ENCODE peak calls at places on chromosomes 2 and 18, in four cellular contexts. J is GM12878, R is H1, U is HepG2. F is an unnamed sample.
A peak's percentile ranks its signal among the peaks of the same experiment; 100 is the strongest.

GRCh38 chr2:24105816-24106215 is 17.3 kb downstream of the PFN4 start:
- DNase-seq in J (no peak), R (no peak), U (no peak), F (no peak)

GRCh38 chr2:953975-954686 is 3.5 kb downstream of the SNTG2 start:
- DNase-seq in J (no peak), U (peak; percentile 18), R (no peak), F (no peak)

GRCh38 chr2:207974214-207974600 is 51.1 kb downstream of the PLEKHM3 start:
- DNase-seq in J (no peak), R (no peak), U (no peak), F (no peak)

GRCh38 chr2:210445116-210445707 is 31.3 kb downstream of the LANCL1 start:
- DNase-seq in U (peak; percentile 18), R (no peak), J (no peak), F (no peak)

GRCh38 chr2:16546128-16546754 is 119.4 kb downstream of the CYRIA start:
- DNase-seq in J (no peak), U (peak; percentile 64), R (no peak), F (peak; percentile 66)

GRCh38 chr2:215969131-215969841 is 44.1 kb downstream of the MREG start:
- DNase-seq in R (no peak), U (no peak), J (no peak), F (no peak)

GRCh38 chr2:46229134-46230063 is 67.8 kb upstream of the EPAS1 start:
- DNase-seq in R (peak; percentile 50), J (peak; percentile 89), U (peak; percentile 87), F (peak; percentile 88)

GRCh38 chr2:18903750-18904149 is 314.4 kb upstream of the NT5C1B start:
- DNase-seq in J (no peak), R (no peak), U (no peak), F (no peak)

GRCh38 chr18:76546282-76546572 is 51.2 kb upstream of the ZNF516 start:
- DNase-seq in R (no peak), J (no peak), U (no peak), F (no peak)

GRCh38 chr2:28544069-28544346 is 48.1 kb downstream of the PLB1 start:
- DNase-seq in U (peak; percentile 15), J (no peak), R (no peak), F (no peak)

GRCh38 chr2:120765911-120766757 is 30.5 kb downstream of the GLI2 start:
- DNase-seq in J (no peak), U (no peak), R (no peak), F (no peak)

GRCh38 chr2:150621800-150622199 is 134.3 kb upstream of the RND3 start:
- DNase-seq in J (no peak), U (no peak), R (no peak), F (no peak)

GRCh38 chr2:21773168-21773567 is 649.4 kb downstream of the TDRD15 start:
- DNase-seq in J (no peak), U (no peak), R (no peak), F (no peak)

GRCh38 chr2:236507393-236508085 is 62.1 kb upstream of the ACKR3 start:
- DNase-seq in U (no peak), R (peak; percentile 50), J (no peak), F (no peak)

GRCh38 chr2:231699006-231699405 is 9.3 kb upstream of the PTMA start:
- DNase-seq in U (no peak), J (no peak), R (no peak), F (no peak)

GRCh38 chr18:12271376-12272235 is 17.4 kb downstream of the CIDEA start:
- DNase-seq in J (peak; percentile 13), R (no peak), U (peak; percentile 68), F (peak; percentile 60)

GRCh38 chr2:190530211-190530639 is 4.3 kb downstream of the NEMP2 start:
- DNase-seq in U (peak; percentile 46), R (no peak), J (no peak), F (no peak)

GRCh38 chr2:9473308-9473984 is 905 bp upstream of the IAH1 start:
- DNase-seq in U (peak; percentile 41), J (no peak), R (peak; percentile 36), F (no peak)

GRCh38 chr2:187299122-187299906 is 148.7 kb downstream of the CALCRL start:
- DNase-seq in R (no peak), U (no peak), J (no peak), F (no peak)

GRCh38 chr18:50578651-50579050 is 18.8 kb downstream of the MAPK4 start:
- DNase-seq in R (no peak), U (no peak), J (no peak), F (no peak)

GRCh38 chr2:33230133-33230618 is 246.3 kb upstream of the RASGRP3 start:
- DNase-seq in R (no peak), U (no peak), J (no peak), F (no peak)

GRCh38 chr2:45904267-45904921 is 252.9 kb downstream of the PRKCE start:
- DNase-seq in R (no peak), U (no peak), J (no peak), F (no peak)

GRCh38 chr18:61892683-61893303 is at the start of gene RNF152:
- DNase-seq in R (no peak), J (no peak), U (no peak), F (no peak)

GRCh38 chr18:61282926-61283325 is 50.3 kb upstream of the CDH20 start:
- DNase-seq in U (no peak), R (no peak), J (no peak), F (no peak)

GRCh38 chr2:41169744-41170143 is 717.9 kb upstream of the SLC8A1 start:
- DNase-seq in U (no peak), R (no peak), J (no peak), F (no peak)

GRCh38 chr2:16173893-16174692 is 233.7 kb downstream of the MYCN start:
- DNase-seq in J (no peak), U (no peak), R (no peak), F (no peak)

GRCh38 chr2:99772766-99773331 is 283.0 kb upstream of the REV1 start:
- DNase-seq in R (no peak), U (no peak), J (no peak), F (no peak)

GRCh38 chr2:67576991-67577390 is 179.9 kb downstream of the ETAA1 start:
- DNase-seq in R (no peak), U (no peak), J (no peak), F (no peak)

GRCh38 chr18:44637210-44638051 is 43.3 kb upstream of the SETBP1 start:
- DNase-seq in U (no peak), J (no peak), R (no peak), F (no peak)

GRCh38 chr18:6837904-6838303 is 108.4 kb downstream of the ARHGAP28 start:
- DNase-seq in J (no peak), R (no peak), U (no peak), F (no peak)

GRCh38 chr2:142675398-142675797 is 202.1 kb upstream of the KYNU start:
- DNase-seq in J (no peak), U (no peak), R (no peak), F (no peak)

GRCh38 chr2:238787507-238787906 is 60.4 kb upstream of the TWIST2 start:
- DNase-seq in R (no peak), J (no peak), U (no peak), F (no peak)

GRCh38 chr2:26735096-26735495 is 29.0 kb upstream of the SLC35F6 start:
- DNase-seq in U (no peak), R (no peak), J (no peak), F (no peak)

GRCh38 chr18:79365701-79366100 is 30.0 kb upstream of the NFATC1 start:
- DNase-seq in R (no peak), J (no peak), U (no peak), F (no peak)

GRCh38 chr2:116513991-116514390 is 1300.5 kb upstream of the DDX18 start:
- DNase-seq in J (no peak), R (no peak), U (no peak), F (no peak)

GRCh38 chr2:160019374-160020098 is 42.9 kb downstream of the PLA2R1 start:
- DNase-seq in R (no peak), U (no peak), J (no peak), F (no peak)

GRCh38 chr2:160014227-160014626 is 48.2 kb downstream of the PLA2R1 start:
- DNase-seq in R (no peak), U (no peak), J (no peak), F (no peak)

GRCh38 chr2:160010361-160011145 is 51.9 kb downstream of the PLA2R1 start:
- DNase-seq in J (no peak), R (no peak), U (no peak), F (no peak)

DNA sequence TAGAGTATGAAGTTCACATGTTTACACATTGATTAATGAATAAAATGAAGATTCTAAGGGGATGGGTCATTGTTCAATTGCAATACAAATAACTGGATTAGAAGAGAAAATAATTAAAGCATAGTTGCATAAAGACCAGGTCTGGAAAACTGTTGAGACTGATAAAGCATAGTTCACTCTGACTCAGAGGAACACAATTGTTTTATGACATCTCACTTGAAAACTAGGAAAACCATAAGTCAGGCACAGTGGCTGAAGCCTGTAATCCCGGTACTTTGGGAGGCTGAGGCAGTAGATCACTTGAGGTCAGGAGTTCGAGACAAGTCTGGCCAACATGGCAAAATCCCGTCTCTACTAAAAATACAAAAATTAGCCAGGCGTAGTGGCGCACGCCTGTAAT is 46.7 kb downstream of the PLA2R1 start:
- DNase-seq in R (no peak), U (no peak), J (no peak), F (no peak)
- TF ChIP-seq SUZ12 in R (no peak), U (no peak), J (no peak), F (no peak)

GRCh38 chr2:88601302-88601701 is 26.0 kb downstream of the EIF2AK3 start:
- DNase-seq in R (no peak), U (no peak), J (no peak), F (no peak)
- H3K4me1 ChIP-seq in R (peaks cover 4% of the 10 kb centered on the region), U (peaks cover 19% of the 10 kb centered on the region), J (peaks cover 49% of the 10 kb centered on the region), F (no peaks in the 10 kb centered on the region)

GRCh38 chr2:219089330-219089729 is 28.6 kb upstream of the IHH start:
- DNase-seq in R (no peak), U (no peak), J (no peak), F (no peak)

GRCh38 chr2:219087371-219087770 is 26.6 kb upstream of the IHH start:
- DNase-seq in J (no peak), R (no peak), U (no peak), F (no peak)

GRCh38 chr2:219090436-219090835 is 29.7 kb upstream of the IHH start:
- DNase-seq in U (no peak), J (no peak), R (no peak), F (no peak)

GRCh38 chr2:219086215-219086614 is 25.5 kb upstream of the IHH start:
- DNase-seq in R (no peak), U (no peak), J (no peak), F (no peak)

GRCh38 chr2:219087848-219088247 is 27.1 kb upstream of the IHH start:
- DNase-seq in R (no peak), U (no peak), J (no peak), F (no peak)
- TF ChIP-seq SUZ12 in R (no peak), U (no peak), J (no peak), F (no peak)

GRCh38 chr18:10298346-10298745 is 156.1 kb upstream of the APCDD1 start:
- DNase-seq in U (no peak), R (no peak), J (no peak), F (no peak)
- H3K4me1 ChIP-seq in U (peaks cover 8% of the 10 kb centered on the region), R (no peaks in the 10 kb centered on the region), J (no peaks in the 10 kb centered on the region), F (no peaks in the 10 kb centered on the region)

GRCh38 chr2:171347158-171347557 is 86.6 kb downstream of the METTL8 start:
- DNase-seq in R (no peak), J (no peak), U (no peak), F (no peak)
- TF ChIP-seq SUZ12 in R (no peak), J (no peak), U (no peak), F (no peak)

F was measured in NT2/D1.